ENCODE peak calls at places on chromosomes 6 and 20, in nine cellular contexts. U is mammary epithelial cell, X is heart right ventricle, R is cardiac fibroblast, A is fibroblast of lung, B is upper lobe of right lung, W is A673, F is fibroblast of villous mesenchyme, G is HFF-Myc. C is an unnamed sample.

GRCh38 chr6:161406633-161407032 is 132.8 kb upstream of the AGPAT4 start:
- DNase-seq in U (peak; percentile 95), X (no peak), R (peak; percentile 66), A (peak; percentile 96), B (no peak), W (no peak), F (peak; percentile 58), G (no peak), C (peak; percentile 96)

GRCh38 chr20:64064145-64064698 is 1.2 kb downstream of the TCEA2 start:
- DNase-seq in U (peak; percentile 54), X (no peak), R (no peak), A (peak; percentile 37), B (no peak), W (no peak), F (peak; percentile 62), G (no peak), C (no peak)

GRCh38 chr20:62485062-62485700 is 9.4 kb upstream of the GATA5 start:
- DNase-seq in U (no peak), X (no peak), R (peak; percentile 82), A (peak; percentile 40), B (no peak), W (no peak), F (peak; percentile 78), G (no peak), C (peak; percentile 48)

GRCh38 chr20:57092112-57092899 is 174.1 kb downstream of the BMP7 start:
- DNase-seq in U (peak; percentile 36), X (peak; percentile 65), R (peak; percentile 44), A (peak; percentile 24), B (peak; percentile 74), W (peak; percentile 75), F (peak; percentile 29), G (no peak), C (peak; percentile 58)

GRCh38 chr6:111423960-111424846 is 58.8 kb downstream of the REV3L start:
- DNase-seq in U (no peak), X (no peak), R (peak; percentile 71), A (peak; percentile 41), B (no peak), W (peak; percentile 33), F (peak; percentile 50), G (no peak), C (peak; percentile 50)

GRCh38 chr6:82365011-82365751 is 1.6 kb downstream of the TPBG start:
- DNase-seq in U (peak; percentile 73), X (peak; percentile 12), R (peak; percentile 44), A (peak; percentile 27), B (peak; percentile 71), W (peak; percentile 43), F (peak; percentile 35), G (no peak), C (peak; percentile 43)

GRCh38 chr6:141077355-141078333 is 1055.1 kb upstream of the GJE1 start:
- DNase-seq in U (peak; percentile 10), X (no peak), R (peak; percentile 18), A (no peak), B (no peak), W (peak; percentile 56), F (peak; percentile 17), G (peak; percentile 11), C (peak; percentile 46)

GRCh38 chr6:36547646-36548400 is 544 bp upstream of the STK38 start:
- DNase-seq in U (no peak), X (no peak), R (no peak), A (no peak), B (no peak), W (no peak), F (no peak), G (no peak), C (no peak)

GRCh38 chr6:7126759-7127158 is 19.0 kb downstream of the RREB1 start:
- DNase-seq in U (no peak), X (no peak), R (no peak), A (no peak), B (no peak), W (no peak), F (no peak), G (no peak), C (no peak)

GRCh38 chr6:7124114-7124513 is 16.4 kb downstream of the RREB1 start:
- DNase-seq in U (no peak), X (no peak), R (no peak), A (no peak), B (no peak), W (no peak), F (no peak), G (no peak), C (no peak)

GRCh38 chr6:7122684-7123083 is 14.9 kb downstream of the RREB1 start:
- DNase-seq in U (no peak), X (no peak), R (no peak), A (no peak), B (no peak), W (no peak), F (no peak), G (no peak), C (no peak)

GRCh38 chr6:7124631-7125030 is 16.9 kb downstream of the RREB1 start:
- DNase-seq in U (no peak), X (no peak), R (no peak), A (no peak), B (no peak), W (no peak), F (peak; percentile 65), G (no peak), C (peak; percentile 66)

DNA sequence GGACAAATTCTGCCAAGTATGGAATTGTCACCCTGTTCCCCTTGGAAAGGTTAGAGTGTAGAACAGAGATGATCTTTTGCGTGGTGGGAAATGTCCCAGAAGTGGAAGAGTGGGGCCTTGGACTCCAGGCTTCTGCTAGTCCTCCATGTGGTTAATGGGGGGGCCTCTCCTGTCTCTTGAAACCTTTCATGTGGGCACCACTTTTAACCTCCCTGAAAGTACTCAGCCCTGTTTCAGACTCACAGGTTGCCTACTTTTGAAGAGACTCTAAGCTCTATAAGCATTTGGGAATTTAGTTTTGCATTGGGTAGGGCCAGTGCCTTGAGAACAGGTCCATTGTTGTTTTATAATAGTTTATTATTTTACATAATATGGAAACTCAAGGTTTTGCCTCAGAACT is 17.5 kb downstream of the RREB1 start:
- DNase-seq in U (no peak), X (no peak), R (no peak), A (no peak), B (no peak), W (no peak), F (no peak), G (no peak), C (no peak)
- TF ChIP-seq CTCF in U (no peak), X (no peak), R (no peak), A (no peak), B (no peak), W (no peak), F (no peak), G (no peak), C (no peak)

DNA sequence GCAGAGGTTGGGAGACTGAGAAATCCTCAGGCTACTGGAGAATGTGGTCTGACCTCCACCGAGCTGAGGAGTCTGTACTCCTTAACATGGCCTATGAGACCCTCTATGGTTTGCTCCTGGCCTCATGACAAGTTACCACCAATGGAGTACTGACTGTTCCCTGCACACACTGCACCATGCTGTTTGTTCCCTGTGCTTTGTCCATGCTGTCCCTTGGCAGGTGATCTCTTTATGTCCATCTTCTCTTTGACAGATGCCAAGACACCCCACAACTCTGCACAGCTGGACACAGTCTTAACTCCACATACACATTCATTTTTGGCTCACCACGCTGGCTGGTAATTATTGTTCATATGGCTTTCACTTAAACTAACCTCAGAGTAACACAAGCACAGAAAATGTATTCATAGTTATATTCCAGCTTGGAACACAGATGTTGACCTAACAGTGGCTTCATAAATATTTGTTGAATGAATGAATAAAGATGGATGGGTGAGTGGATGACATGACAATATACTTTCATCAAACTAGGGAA is 258.0 kb downstream of the ATXN1 start:
- DNase-seq in U (no peak), X (no peak), R (no peak), A (peak; percentile 17), B (no peak), W (no peak), F (no peak), G (no peak), C (no peak)
- H3K4me3 ChIP-seq in U (no peak overlapping the region), X (no peak overlapping the region), R (no peak overlapping the region), A (no peak overlapping the region), B (no peak overlapping the region), W (no peak overlapping the region), F (no peak overlapping the region), G (no peak overlapping the region), C (no peak overlapping the region)

DNA sequence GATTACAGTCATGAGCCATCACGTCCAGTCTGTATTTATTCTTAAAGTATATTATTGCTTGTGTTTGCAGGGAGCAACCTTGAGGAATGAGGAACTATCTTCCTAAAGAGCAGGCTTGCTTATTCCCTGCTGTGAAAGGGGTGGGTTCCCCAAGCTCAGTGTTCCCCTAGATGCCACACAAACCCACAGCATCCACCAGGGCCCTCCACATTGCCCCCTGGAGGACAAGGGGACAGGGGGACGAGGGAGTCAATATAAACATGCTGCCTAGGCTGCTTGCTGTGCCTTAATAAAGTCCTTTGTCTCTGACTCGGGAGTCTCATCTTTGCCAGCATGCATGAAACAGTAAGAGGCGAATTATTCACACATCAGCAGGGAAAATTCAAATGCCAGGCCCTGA is 8.0 kb upstream of the IDH3B start:
- DNase-seq in U (no peak), X (no peak), R (no peak), A (no peak), B (no peak), W (peak; percentile 48), F (no peak), G (no peak), C (no peak)
- TF ChIP-seq CTCF in U (peak; percentile 12), X (no peak), R (peak; percentile 13), A (no peak), B (no peak), W (peak; percentile 46), F (peak; percentile 23), G (peak; percentile 42), C (peak; percentile 33)

GRCh38 chr6:84018453-84019061 is 15.0 kb upstream of the MRAP2 start:
- DNase-seq in U (peak; percentile 46), X (no peak), R (no peak), A (no peak), B (no peak), W (no peak), F (no peak), G (no peak), C (no peak)

GRCh38 chr6:84017709-84018452 is 15.7 kb upstream of the MRAP2 start:
- DNase-seq in U (no peak), X (no peak), R (no peak), A (no peak), B (no peak), W (no peak), F (no peak), G (no peak), C (no peak)

GRCh38 chr6:84021625-84022024 is 11.9 kb upstream of the MRAP2 start:
- DNase-seq in U (no peak), X (no peak), R (no peak), A (no peak), B (no peak), W (no peak), F (no peak), G (no peak), C (no peak)

GRCh38 chr6:84019812-84020211 is 13.8 kb upstream of the MRAP2 start:
- DNase-seq in U (no peak), X (no peak), R (no peak), A (no peak), B (no peak), W (no peak), F (no peak), G (no peak), C (no peak)

DNA sequence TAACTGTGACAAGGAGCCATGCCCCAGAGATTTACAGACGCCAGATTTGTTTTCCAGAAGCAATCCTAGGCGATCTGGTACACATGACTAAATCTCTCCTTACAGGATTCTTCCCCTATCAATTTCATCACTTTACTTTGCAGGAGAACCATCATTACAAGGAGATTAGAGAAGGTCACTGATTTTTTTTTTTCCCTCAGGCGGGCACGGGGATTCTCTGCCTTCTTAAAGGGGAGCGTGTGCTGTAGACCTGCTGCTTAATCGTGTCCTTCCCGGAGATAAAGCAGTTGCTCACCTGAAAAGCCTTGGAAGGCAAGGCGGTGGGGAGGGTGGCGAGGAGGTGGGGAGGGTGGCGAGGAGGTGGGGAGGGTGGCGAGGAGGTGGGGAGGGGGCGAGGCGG is 14.4 kb upstream of the MRAP2 start:
- DNase-seq in U (no peak), X (no peak), R (no peak), A (no peak), B (no peak), W (no peak), F (no peak), G (no peak), C (no peak)
- H3K4me3 ChIP-seq in U (no peak overlapping the region), X (no peak overlapping the region), R (no peak overlapping the region), A (no peak overlapping the region), B (no peak overlapping the region), W (no peak overlapping the region), F (no peak overlapping the region), G (no peak overlapping the region), C (no peak overlapping the region)